ENCODE peak calls at places on chromosomes 7 and 10, in nine cellular contexts. G, A, F, R, B, X, E, N and M are unnamed samples.

GRCh38 chr7:3518546-3518945 is 217.5 kb downstream of the SDK1 start:
- DNase-seq in F (no peak), X (no peak), G (no peak), E (no peak), B (no peak), R (peak; percentile 57), N (no peak), A (no peak), M (no peak)

GRCh38 chr7:157769016-157769869 is 432.4 kb downstream of the DNAJB6 start:
- DNase-seq in F (no peak), B (no peak), N (no peak), E (no peak), G (no peak), X (no peak), R (no peak), A (no peak), M (no peak)

GRCh38 chr7:73865738-73866445 is 4.9 kb downstream of the TMEM270 start:
- DNase-seq in E (no peak), G (no peak), R (peak; percentile 44), A (no peak), X (no peak), F (no peak), N (no peak), B (no peak), M (no peak)

GRCh38 chr7:105718511-105718925 is 137.2 kb upstream of the EFCAB10 start:
- DNase-seq in B (no peak), A (no peak), E (no peak), X (no peak), R (no peak), G (no peak), N (no peak), F (no peak), M (no peak)

GRCh38 chr7:83547526-83547925 is 101.4 kb downstream of the SEMA3E start:
- DNase-seq in N (no peak), E (peak; percentile 19), R (peak; percentile 52), A (no peak), X (no peak), G (no peak), F (no peak), B (no peak), M (no peak)

GRCh38 chr10:58451490-58451889 is 61.2 kb upstream of the BICC1 start:
- DNase-seq in R (no peak), E (no peak), N (no peak), B (no peak), A (no peak), X (no peak), F (no peak), G (no peak), M (no peak)

GRCh38 chr7:156747718-156748117 is 107.1 kb downstream of the RNF32 start:
- DNase-seq in X (no peak), G (no peak), E (no peak), F (no peak), N (no peak), A (no peak), B (no peak), R (no peak), M (no peak)

GRCh38 chr10:46514431-46514861 is 42.0 kb downstream of the GPRIN2 start:
- DNase-seq in E (no peak), F (no peak), X (no peak), B (no peak), R (no peak), A (no peak), N (no peak), G (no peak), M (no peak)

GRCh38 chr7:75611557-75612178 is 119.5 kb downstream of the SPDYE5 start:
- DNase-seq in B (no peak), E (no peak), R (no peak), G (no peak), X (peak; percentile 12), F (no peak), A (no peak), N (peak; percentile 77), M (no peak)

GRCh38 chr7:151507806-151508205 is 11.9 kb downstream of the RHEB start:
- DNase-seq in N (no peak), B (no peak), G (no peak), X (no peak), E (no peak), F (no peak), R (no peak), A (no peak), M (no peak)

GRCh38 chr7:5695037-5695708 is 86.3 kb downstream of the RNF216 start:
- DNase-seq in G (peak; percentile 85), X (peak; percentile 36), F (peak; percentile 90), B (peak; percentile 55), A (peak; percentile 40), E (no peak), N (no peak), R (peak; percentile 51), M (peak; percentile 78)

GRCh38 chr10:1358860-1359598 is 302.8 kb downstream of the WDR37 start:
- DNase-seq in A (no peak), B (no peak), X (no peak), F (peak; percentile 2), R (no peak), N (no peak), G (peak; percentile 58), E (no peak), M (no peak)